ENCODE peak calls at places on chromosomes 12 and 14, in seven cellular contexts. J, E, U, S, I, P and V are unnamed samples. For H3K4me1, the result is how much of the 10 kb centered on the place peaks cover.

GRCh38 chr14:43792980-43793379 is 714.1 kb downstream of the FSCB start:
- DNase-seq in U (no peak), S (no peak), I (no peak), P (no peak), E (no peak), J (no peak), V (no peak)

GRCh38 chr14:69694730-69695663 is 71.9 kb upstream of the SRSF5 start:
- DNase-seq in S (no peak), P (no peak), E (no peak), I (no peak), U (no peak), J (peak), V (no peak)

GRCh38 chr12:113297621-113298471 is 37.1 kb downstream of the SLC8B1 start:
- DNase-seq in I (no peak), S (no peak), E (no peak), U (no peak), J (no peak), P (no peak), V (no peak)

GRCh38 chr14:85288041-85288440 is 241.9 kb upstream of the FLRT2 start:
- DNase-seq in S (no peak), J (no peak), I (no peak), P (no peak), U (no peak), E (no peak), V (no peak)

GRCh38 chr12:25459541-25459951 is 93.5 kb downstream of the LMNTD1 start:
- DNase-seq in S (no peak), I (peak), E (no peak), J (no peak), U (no peak), P (no peak), V (no peak)

GRCh38 chr14:104878582-104878981 is 13.5 kb downstream of the CEP170B start:
- DNase-seq in P (no peak), I (no peak), J (no peak), S (no peak), E (no peak), U (peak), V (no peak)

GRCh38 chr14:33120341-33120740 is 181.7 kb downstream of the NPAS3 start:
- DNase-seq in S (no peak), I (no peak), U (no peak), P (no peak), E (no peak), J (no peak), V (peak)

GRCh38 chr14:101066826-101067508 is 163.4 kb upstream of the RTL1 start:
- DNase-seq in U (no peak), E (no peak), P (no peak), S (no peak), I (peak), J (no peak), V (no peak)

GRCh38 chr12:107513184-107513583 is 172.4 kb upstream of the PWP1 start:
- DNase-seq in P (no peak), I (no peak), S (no peak), U (no peak), J (no peak), E (no peak), V (no peak)

GRCh38 chr12:92802906-92803305 is 100.1 kb downstream of the PLEKHG7 start:
- DNase-seq in U (no peak), J (no peak), S (no peak), I (no peak), E (no peak), P (no peak), V (no peak)

GRCh38 chr14:100416921-100417451 is 93.8 kb downstream of the SLC25A47 start:
- DNase-seq in S (no peak), U (peak), I (no peak), P (no peak), E (peak), J (peak), V (peak)

GRCh38 chr12:43109626-43110345 is 442.2 kb downstream of the ADAMTS20 start:
- DNase-seq in U (no peak), I (no peak), E (no peak), S (no peak), P (no peak), J (no peak), V (no peak)

GRCh38 chr12:111276189-111276588 is 92.7 kb downstream of the PHETA1 start:
- DNase-seq in J (peak), E (no peak), P (no peak), S (no peak), U (no peak), I (no peak), V (no peak)

GRCh38 chr12:58408516-58408915 is 467.1 kb downstream of the ATP23 start:
- DNase-seq in I (no peak), J (peak), U (no peak), E (no peak), P (no peak), S (no peak), V (no peak)

GRCh38 chr12:83039413-83039812 is 352.7 kb downstream of the TMTC2 start:
- DNase-seq in E (no peak), U (no peak), J (no peak), I (no peak), S (no peak), P (no peak), V (no peak)

GRCh38 chr12:26701604-26702215 is 131.3 kb downstream of the ITPR2 start:
- DNase-seq in E (peak), P (peak), U (peak), J (peak), S (no peak), I (no peak), V (peak)

GRCh38 chr14:20332386-20332945 is 613 bp downstream of the CCNB1IP1 start:
- DNase-seq in E (peak), P (no peak), U (peak), J (no peak), I (no peak), S (no peak), V (peak)

GRCh38 chr14:50037837-50038236 is 78.5 kb downstream of the VCPKMT start:
- DNase-seq in P (no peak), U (no peak), S (no peak), I (no peak), J (no peak), E (no peak), V (no peak)
- H3K4me1 ChIP-seq in P (under half), U (under half), S (under half), I (under half), J (under half), E (under half), V (under half)

DNA sequence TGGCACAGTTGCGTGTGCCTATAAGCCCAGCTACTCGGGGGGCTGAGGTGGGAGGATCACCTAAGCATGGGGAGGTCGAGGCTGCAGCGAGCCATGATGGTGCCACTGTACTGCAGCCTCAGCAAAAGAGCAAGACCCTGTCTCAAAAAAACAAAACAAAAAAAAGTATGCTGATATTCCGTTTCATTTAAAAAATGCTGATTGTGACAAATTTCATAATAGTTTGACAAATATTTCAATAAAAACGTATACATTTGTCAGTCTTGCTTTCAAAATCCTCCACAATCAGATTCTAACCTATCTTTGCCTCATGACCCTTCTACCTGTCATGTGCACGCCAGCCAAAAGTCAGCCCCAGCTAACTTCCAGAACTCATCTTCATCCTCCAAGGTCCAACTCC is 9.8 kb downstream of the USP44 start:
- DNase-seq in U (no peak), J (no peak), I (no peak), E (no peak), P (no peak), S (no peak), V (no peak)
- H2BK120ac ChIP-seq in U (no peak), J (no peak), I (no peak), E (no peak), P (no peak), S (no peak), V (no peak)

GRCh38 chr12:123075092-123075491 is 75.8 kb downstream of the PITPNM2 start:
- DNase-seq in J (no peak), I (no peak), U (peak), E (no peak), S (no peak), P (no peak), V (no peak)
- H3K23ac ChIP-seq in J (no peak), I (no peak), U (no peak), E (no peak), S (no peak), P (no peak), V (no peak)

GRCh38 chr12:105347486-105347885 is 17.0 kb downstream of the C12orf75 start:
- DNase-seq in E (no peak), J (no peak), S (no peak), P (no peak), U (no peak), I (no peak), V (no peak)
- H3K4me1 ChIP-seq in E (under half), J (under half), S (under half), P (under half), U (under half), I (under half), V (under half)

GRCh38 chr14:93772263-93772662 is 16.0 kb downstream of the PRIMA1 start:
- DNase-seq in S (no peak), P (no peak), I (no peak), E (no peak), U (no peak), J (no peak), V (no peak)
- H2BK120ac ChIP-seq in S (no peak), P (no peak), I (no peak), E (no peak), U (no peak), J (no peak), V (no peak)

GRCh38 chr12:91319071-91319760 is 136.6 kb upstream of the DCN start:
- DNase-seq in P (no peak), J (no peak), S (no peak), U (no peak), E (no peak), I (no peak), V (no peak)
- H3K23ac ChIP-seq in P (no peak), J (no peak), S (no peak), U (no peak), E (no peak), I (no peak), V (no peak)